ENCODE peak calls at places on chromosomes 12 and 14, in eight cellular contexts. W is HCT116, B is HFF-Myc, L is B cell, I is upper lobe of right lung, Y is neural progenitor cell, J is body of pancreas, A is GM10248. N is an unnamed sample.

GRCh38 chr14:89641495-89642162 is 224.6 kb upstream of the FOXN3 start:
- DNase-seq in B (no peak), J (no peak), A (peak; percentile 61), Y (no peak), W (no peak), L (peak; percentile 38), I (no peak), N (no peak)

GRCh38 chr14:32201816-32202467 is at the start of gene RNU6-7:
- DNase-seq in L (peak; percentile 66), I (no peak), B (no peak), W (no peak), A (no peak), J (peak; percentile 22), Y (peak; percentile 66), N (peak; percentile 67)

GRCh38 chr12:66129934-66130266 is 650 bp downstream of the LLPH start:
- DNase-seq in B (no peak), W (no peak), J (no peak), L (no peak), Y (no peak), I (no peak), A (no peak), N (no peak)

GRCh38 chr14:103250888-103251287 is 83.1 kb upstream of the EIF5 start:
- DNase-seq in W (no peak), L (no peak), B (no peak), A (no peak), Y (no peak), I (no peak), J (no peak), N (no peak)

GRCh38 chr14:43898709-43899108 is 608.4 kb downstream of the FSCB start:
- DNase-seq in B (no peak), W (no peak), Y (no peak), I (no peak), L (no peak), J (no peak), A (no peak), N (no peak)

GRCh38 chr12:89349814-89350213 is 2.5 kb downstream of the DUSP6 start:
- DNase-seq in J (peak; percentile 57), I (no peak), A (no peak), W (no peak), B (no peak), L (peak; percentile 20), Y (peak; percentile 71), N (peak; percentile 24)

GRCh38 chr12:131489718-131490117 is 221.2 kb upstream of the SFSWAP start:
- DNase-seq in W (no peak), Y (no peak), I (no peak), A (no peak), J (no peak), L (no peak), B (no peak), N (no peak)

GRCh38 chr12:121826318-121826954 is 22.6 kb downstream of the SETD1B start:
- DNase-seq in B (no peak), Y (no peak), A (no peak), J (no peak), I (no peak), W (no peak), L (no peak), N (peak; percentile 10)

GRCh38 chr12:110071967-110072366 is 23.6 kb upstream of the C12orf76 start:
- DNase-seq in W (no peak), J (no peak), Y (no peak), L (no peak), A (no peak), I (no peak), B (no peak), N (no peak)

GRCh38 chr14:50321009-50321660 is 9.0 kb downstream of the DMAC2L start:
- DNase-seq in Y (peak; percentile 75), J (peak; percentile 80), I (no peak), L (peak; percentile 74), B (peak; percentile 82), A (peak; percentile 68), W (peak; percentile 83), N (peak; percentile 69)

GRCh38 chr12:11798856-11799530 is 149.5 kb downstream of the ETV6 start:
- DNase-seq in A (no peak), Y (no peak), J (no peak), I (no peak), L (no peak), B (peak; percentile 78), W (no peak), N (no peak)

GRCh38 chr12:56338643-56339422 is at the start of gene IL23A:
- DNase-seq in I (no peak), W (no peak), A (peak; percentile 70), J (peak; percentile 18), Y (peak; percentile 54), B (no peak), L (peak; percentile 78), N (no peak)

GRCh38 chr12:60174476-60174875 is 578.6 kb downstream of the SLC16A7 start:
- DNase-seq in L (no peak), A (no peak), B (no peak), Y (no peak), W (no peak), J (no peak), I (no peak), N (no peak)

GRCh38 chr12:98274430-98275130 is 240.8 kb upstream of the TMPO start:
- DNase-seq in I (no peak), Y (no peak), L (no peak), W (no peak), B (no peak), J (no peak), A (peak; percentile 28), N (no peak)

GRCh38 chr14:101465795-101466448 is 95.4 kb upstream of the DIO3 start:
- DNase-seq in W (no peak), I (peak; percentile 52), A (no peak), B (no peak), Y (no peak), L (no peak), J (no peak), N (no peak)

GRCh38 chr14:23153891-23154796 is 29.3 kb downstream of the SLC7A8 start:
- DNase-seq in L (no peak), Y (peak; percentile 46), B (peak; percentile 91), W (peak; percentile 38), I (peak; percentile 96), J (peak; percentile 98), A (no peak), N (peak; percentile 34)

GRCh38 chr14:76576047-76576741 is 185.1 kb upstream of the VASH1 start:
- DNase-seq in I (no peak), W (no peak), L (no peak), A (no peak), Y (no peak), J (peak; percentile 44), B (no peak), N (no peak)

GRCh38 chr14:105418269-105419054 is 1.2 kb upstream of the MTA1 start:
- DNase-seq in J (no peak), I (no peak), L (no peak), A (no peak), Y (no peak), B (no peak), W (no peak), N (no peak)

GRCh38 chr12:6614513-6615177 is 7.5 kb upstream of the CHD4 start:
- DNase-seq in B (no peak), L (no peak), Y (peak; percentile 56), A (no peak), J (no peak), I (no peak), W (no peak), N (no peak)

GRCh38 chr12:104718581-104718980 is 239.5 kb downstream of the SLC41A2 start:
- DNase-seq in L (no peak), B (no peak), W (no peak), J (no peak), A (no peak), Y (no peak), I (no peak), N (no peak)

GRCh38 chr14:100237735-100238418 is 1.1 kb upstream of the YY1 start:
- DNase-seq in Y (peak; percentile 84), I (peak; percentile 74), J (peak; percentile 66), W (no peak), L (peak; percentile 68), B (no peak), A (peak; percentile 57), N (peak; percentile 64)

GRCh38 chr12:14138495-14138894 is 157.1 kb upstream of the GRIN2B start:
- DNase-seq in L (no peak), B (no peak), Y (peak; percentile 62), W (no peak), I (no peak), A (no peak), J (no peak), N (peak; percentile 27)
- TF ChIP-seq CTCF in L (peak; percentile 33), B (no peak), Y (peak; percentile 72), W (peak; percentile 52), I (no peak), A (no peak), J (no peak), N (peak; percentile 51)

DNA sequence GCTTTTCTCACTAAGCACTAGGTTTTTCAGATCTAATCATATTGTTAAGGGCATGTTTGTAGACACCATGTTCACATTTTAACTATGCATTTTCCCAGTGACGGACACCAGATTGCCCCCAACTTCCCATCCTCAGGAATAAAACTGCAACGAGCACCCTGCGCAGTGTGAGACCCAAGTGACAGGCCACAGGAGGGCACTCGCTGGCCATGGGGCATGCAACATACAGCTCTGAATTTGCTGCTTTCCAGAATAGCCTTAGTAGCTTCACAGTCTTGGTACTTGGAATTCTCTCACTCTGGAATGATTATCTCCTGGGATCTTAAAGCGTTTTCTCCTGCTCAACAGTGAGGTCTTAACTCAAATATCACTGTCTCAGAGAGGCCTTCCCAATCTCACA is 983 bp upstream of the DDX47 start:
- DNase-seq in Y (no peak), B (no peak), I (no peak), J (no peak), L (no peak), W (no peak), A (no peak), N (no peak)
- TF ChIP-seq CTCF in Y (no peak), B (no peak), I (peak; percentile 6), J (no peak), L (no peak), W (peak; percentile 61), A (no peak), N (no peak)

DNA sequence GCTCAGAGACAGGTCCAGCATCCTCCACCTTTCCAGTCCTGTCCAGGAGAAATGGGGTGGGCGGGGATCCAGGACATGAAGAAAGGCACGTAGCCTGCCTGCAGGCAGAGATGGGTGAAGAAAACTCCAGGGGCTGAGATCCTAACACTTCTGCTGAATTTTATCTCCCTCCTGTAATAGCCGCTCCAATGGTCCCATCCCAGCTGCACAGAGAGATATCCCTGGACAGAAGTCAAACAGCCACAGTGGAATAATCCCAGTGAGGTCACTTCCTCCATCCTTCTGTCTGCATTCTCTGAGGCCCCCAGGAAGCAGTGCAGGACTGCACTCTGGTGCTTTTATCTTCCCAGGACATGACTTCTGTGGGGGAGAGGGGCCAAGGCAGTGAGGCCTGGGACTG is 26.3 kb downstream of the KRT18 start:
- DNase-seq in Y (no peak), I (no peak), J (no peak), W (no peak), A (no peak), L (no peak), B (no peak), N (no peak)
- TF ChIP-seq CTCF in Y (no peak), I (no peak), J (no peak), W (no peak), A (no peak), L (no peak), B (no peak), N (no peak)

DNA sequence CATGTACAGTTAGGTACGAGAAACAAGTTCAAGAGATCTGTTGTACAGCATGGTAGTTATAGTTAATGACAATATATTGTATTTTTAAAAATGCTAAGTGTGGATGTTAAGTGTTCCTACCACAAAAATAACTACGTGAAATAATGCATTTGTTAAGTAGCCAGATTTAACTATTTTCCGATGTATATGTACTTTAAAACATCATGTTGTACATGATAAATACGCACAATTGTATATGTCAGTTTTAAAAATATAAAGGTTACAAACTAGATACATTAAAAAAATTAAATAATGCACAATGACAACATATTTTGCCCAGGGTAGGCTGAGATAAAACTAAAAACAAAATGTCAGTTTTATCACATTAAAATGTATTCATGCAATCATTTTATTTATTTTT is 285.1 kb upstream of the DCN start:
- DNase-seq in Y (no peak), J (no peak), W (no peak), A (no peak), I (no peak), L (no peak), B (no peak), N (no peak)
- TF ChIP-seq CTCF in Y (no peak), J (no peak), W (no peak), A (no peak), I (no peak), L (no peak), B (no peak), N (no peak)

N was measured in BE2C.